ENCODE peak calls at places on chromosomes 7 and 10, in six cellular contexts. One of them, this sample, is unnamed.

GRCh38 chr10:127886371-127887051 is 6.2 kb downstream of the CLRN3 start:
- DNase-seq in SK-N-SH: no peak
- DNase-seq in K562: no peak
- DNase-seq in A549: no peak
- DNase-seq in GM12878: no peak
- DNase-seq in HepG2: no peak
- DNase-seq in this sample: no peak

GRCh38 chr7:80468931-80469714 is 42.7 kb downstream of the GNAT3 start:
- DNase-seq in GM12878: no peak
- DNase-seq in K562: no peak
- DNase-seq in HepG2: no peak
- DNase-seq in SK-N-SH: no peak
- DNase-seq in A549: no peak
- DNase-seq in this sample: peak

GRCh38 chr10:70324341-70324861 is 40.6 kb upstream of the NPFFR1 start:
- DNase-seq in SK-N-SH: no peak
- DNase-seq in HepG2: peak
- DNase-seq in GM12878: no peak
- DNase-seq in A549: no peak
- DNase-seq in K562: no peak
- DNase-seq in this sample: no peak

GRCh38 chr10:92413519-92413918 is 122.6 kb downstream of the MARCHF5 start:
- DNase-seq in A549: no peak
- DNase-seq in K562: no peak
- DNase-seq in SK-N-SH: no peak
- DNase-seq in HepG2: no peak
- DNase-seq in GM12878: no peak
- DNase-seq in this sample: no peak

GRCh38 chr7:24825315-24825917 is 68.2 kb upstream of the GSDME start:
- DNase-seq in HepG2: no peak
- DNase-seq in K562: no peak
- DNase-seq in SK-N-SH: no peak
- DNase-seq in A549: no peak
- DNase-seq in GM12878: no peak
- DNase-seq in this sample: no peak

GRCh38 chr10:114687459-114687858 is 29.4 kb upstream of the ABLIM1 start:
- DNase-seq in SK-N-SH: peak
- DNase-seq in A549: no peak
- DNase-seq in HepG2: no peak
- DNase-seq in K562: no peak
- DNase-seq in GM12878: no peak
- DNase-seq in this sample: no peak

GRCh38 chr7:37354661-37355131 is 94.0 kb downstream of the ELMO1 start:
- DNase-seq in HepG2: no peak
- DNase-seq in GM12878: no peak
- DNase-seq in SK-N-SH: no peak
- DNase-seq in K562: peak
- DNase-seq in A549: no peak
- DNase-seq in this sample: no peak

GRCh38 chr7:47661051-47661714 is 79.3 kb upstream of the TNS3 start:
- DNase-seq in HepG2: no peak
- DNase-seq in K562: no peak
- DNase-seq in A549: no peak
- DNase-seq in GM12878: no peak
- DNase-seq in SK-N-SH: peak
- DNase-seq in this sample: no peak

GRCh38 chr7:129949292-129950133 is 3.2 kb downstream of the UBE2H start:
- DNase-seq in GM12878: peak
- DNase-seq in SK-N-SH: peak
- DNase-seq in A549: no peak
- DNase-seq in HepG2: peak
- DNase-seq in K562: peak
- DNase-seq in this sample: peak

GRCh38 chr10:82934429-82934828 is 1059.4 kb downstream of the NRG3 start:
- DNase-seq in K562: no peak
- DNase-seq in A549: no peak
- DNase-seq in GM12878: no peak
- DNase-seq in HepG2: no peak
- DNase-seq in SK-N-SH: peak
- DNase-seq in this sample: no peak

GRCh38 chr7:121021266-121021969 is 32.9 kb downstream of the CPED1 start:
- DNase-seq in K562: no peak
- DNase-seq in SK-N-SH: no peak
- DNase-seq in HepG2: no peak
- DNase-seq in GM12878: no peak
- DNase-seq in A549: no peak
- DNase-seq in this sample: no peak

GRCh38 chr7:121019018-121019417 is 30.5 kb downstream of the CPED1 start:
- DNase-seq in K562: no peak
- DNase-seq in SK-N-SH: no peak
- DNase-seq in GM12878: no peak
- DNase-seq in HepG2: no peak
- DNase-seq in A549: no peak
- DNase-seq in this sample: peak

GRCh38 chr7:121023189-121023588 is 34.7 kb downstream of the CPED1 start:
- DNase-seq in HepG2: no peak
- DNase-seq in GM12878: no peak
- DNase-seq in SK-N-SH: no peak
- DNase-seq in K562: no peak
- DNase-seq in A549: no peak
- DNase-seq in this sample: no peak

GRCh38 chr7:121020652-121021051 is 32.1 kb downstream of the CPED1 start:
- DNase-seq in HepG2: no peak
- DNase-seq in SK-N-SH: no peak
- DNase-seq in A549: no peak
- DNase-seq in K562: no peak
- DNase-seq in GM12878: no peak
- DNase-seq in this sample: peak

DNA sequence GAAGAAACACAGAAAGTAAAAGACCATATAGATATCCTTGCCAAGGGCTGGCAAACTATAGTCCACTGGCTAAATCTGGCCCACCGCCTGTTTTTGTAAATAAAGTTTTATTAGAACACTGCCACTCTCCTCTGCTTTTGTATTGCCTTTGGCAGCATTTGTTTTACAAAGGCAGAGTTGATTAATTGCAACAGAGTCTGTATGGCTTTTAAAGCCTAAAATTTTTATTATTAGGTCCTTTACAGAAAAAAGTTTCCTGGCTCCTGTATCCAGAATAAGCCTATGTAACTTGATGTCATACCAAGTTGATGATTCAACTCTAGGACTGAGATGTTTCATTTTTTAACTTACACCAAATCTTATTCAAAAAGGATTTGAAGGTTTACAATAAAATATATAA is 31.7 kb downstream of the CPED1 start:
- DNase-seq in HepG2: no peak
- DNase-seq in SK-N-SH: no peak
- DNase-seq in GM12878: no peak
- DNase-seq in K562: no peak
- DNase-seq in A549: no peak
- DNase-seq in this sample: peak
- TF ChIP-seq SMC3 in HepG2: no peak
- TF ChIP-seq SMC3 in SK-N-SH: no peak
- TF ChIP-seq SMC3 in GM12878: no peak
- TF ChIP-seq SMC3 in K562: no peak
- TF ChIP-seq SMC3 in A549: no peak
- TF ChIP-seq SMC3 in this sample: no peak

GRCh38 chr7:44196450-44196872 is 4.3 kb upstream of the YKT6 start:
- DNase-seq in GM12878: no peak
- DNase-seq in SK-N-SH: peak
- DNase-seq in K562: peak
- DNase-seq in HepG2: peak
- DNase-seq in A549: peak
- DNase-seq in this sample: peak
- TF ChIP-seq SMC3 in GM12878: peak
- TF ChIP-seq SMC3 in SK-N-SH: peak
- TF ChIP-seq SMC3 in K562: peak
- TF ChIP-seq SMC3 in HepG2: peak
- TF ChIP-seq SMC3 in A549: peak
- TF ChIP-seq SMC3 in this sample: peak

GRCh38 chr10:31754803-31755624 is 173.6 kb downstream of the ARHGAP12 start:
- DNase-seq in HepG2: peak
- DNase-seq in K562: no peak
- DNase-seq in GM12878: no peak
- DNase-seq in A549: no peak
- DNase-seq in SK-N-SH: no peak
- DNase-seq in this sample: no peak
- TF ChIP-seq SMC3 in HepG2: no peak
- TF ChIP-seq SMC3 in K562: no peak
- TF ChIP-seq SMC3 in GM12878: no peak
- TF ChIP-seq SMC3 in A549: no peak
- TF ChIP-seq SMC3 in SK-N-SH: no peak
- TF ChIP-seq SMC3 in this sample: no peak

GRCh38 chr7:13742126-13742525 is 247.3 kb downstream of the ETV1 start:
- DNase-seq in SK-N-SH: no peak
- DNase-seq in A549: no peak
- DNase-seq in K562: no peak
- DNase-seq in GM12878: no peak
- DNase-seq in HepG2: no peak
- DNase-seq in this sample: peak
- TF ChIP-seq SMC3 in SK-N-SH: no peak
- TF ChIP-seq SMC3 in A549: no peak
- TF ChIP-seq SMC3 in K562: no peak
- TF ChIP-seq SMC3 in GM12878: no peak
- TF ChIP-seq SMC3 in HepG2: no peak
- TF ChIP-seq SMC3 in this sample: no peak

GRCh38 chr7:14950013-14950412 is 47.5 kb upstream of the DGKB start:
- DNase-seq in SK-N-SH: no peak
- DNase-seq in HepG2: no peak
- DNase-seq in A549: no peak
- DNase-seq in GM12878: no peak
- DNase-seq in K562: no peak
- DNase-seq in this sample: no peak
- TF ChIP-seq SMC3 in SK-N-SH: no peak
- TF ChIP-seq SMC3 in HepG2: no peak
- TF ChIP-seq SMC3 in A549: no peak
- TF ChIP-seq SMC3 in GM12878: no peak
- TF ChIP-seq SMC3 in K562: no peak
- TF ChIP-seq SMC3 in this sample: no peak